ENCODE peak calls at places on chromosome 1, in eight cellular contexts. One of them, this sample, is unnamed.

GRCh38 chr1:37189111-37189510 is 154.8 kb upstream of the GRIK3 start:
- DNase-seq in adrenal gland: no peak
- DNase-seq in stomach: no peak
- DNase-seq in GM12892: no peak
- DNase-seq in prostate gland: no peak
- DNase-seq in H1: no peak
- DNase-seq in esophagus squamous epithelium: no peak
- DNase-seq in tibial nerve: no peak
- DNase-seq in this sample: no peak

GRCh38 chr1:86687595-86687994 is 16.8 kb upstream of the SH3GLB1 start:
- DNase-seq in adrenal gland: no peak
- DNase-seq in stomach: no peak
- DNase-seq in GM12892: no peak
- DNase-seq in prostate gland: no peak
- DNase-seq in H1: no peak
- DNase-seq in esophagus squamous epithelium: no peak
- DNase-seq in tibial nerve: no peak
- DNase-seq in this sample: no peak

GRCh38 chr1:81030441-81030840 is 770.3 kb upstream of the ADGRL2 start:
- DNase-seq in adrenal gland: no peak
- DNase-seq in stomach: no peak
- DNase-seq in GM12892: no peak
- DNase-seq in prostate gland: no peak
- DNase-seq in H1: no peak
- DNase-seq in esophagus squamous epithelium: no peak
- DNase-seq in tibial nerve: no peak
- DNase-seq in this sample: no peak

GRCh38 chr1:108953452-108953851 is 9.8 kb downstream of the CLCC1 start:
- DNase-seq in adrenal gland: no peak
- DNase-seq in stomach: no peak
- DNase-seq in GM12892: no peak
- DNase-seq in prostate gland: no peak
- DNase-seq in H1: no peak
- DNase-seq in esophagus squamous epithelium: no peak
- DNase-seq in tibial nerve: no peak
- DNase-seq in this sample: no peak

GRCh38 chr1:88684482-88685238 is 587 bp downstream of the PKN2 start:
- DNase-seq in adrenal gland: peak; percentile 65
- DNase-seq in stomach: peak; percentile 42
- DNase-seq in GM12892: peak; percentile 38
- DNase-seq in prostate gland: peak; percentile 57
- DNase-seq in H1: peak; percentile 39
- DNase-seq in esophagus squamous epithelium: peak; percentile 68
- DNase-seq in tibial nerve: peak; percentile 14
- DNase-seq in this sample: peak; percentile 35

GRCh38 chr1:155527672-155528071 is 34.9 kb downstream of the ASH1L start:
- DNase-seq in adrenal gland: peak; percentile 20
- DNase-seq in stomach: no peak
- DNase-seq in GM12892: no peak
- DNase-seq in prostate gland: no peak
- DNase-seq in H1: no peak
- DNase-seq in esophagus squamous epithelium: no peak
- DNase-seq in tibial nerve: no peak
- DNase-seq in this sample: no peak

GRCh38 chr1:208601569-208601968 is 357.4 kb upstream of the PLXNA2 start:
- DNase-seq in adrenal gland: no peak
- DNase-seq in stomach: no peak
- DNase-seq in GM12892: no peak
- DNase-seq in prostate gland: no peak
- DNase-seq in H1: no peak
- DNase-seq in esophagus squamous epithelium: no peak
- DNase-seq in tibial nerve: no peak
- DNase-seq in this sample: no peak

GRCh38 chr1:4710592-4711190 is 56.3 kb downstream of the AJAP1 start:
- DNase-seq in adrenal gland: no peak
- DNase-seq in stomach: no peak
- DNase-seq in GM12892: no peak
- DNase-seq in prostate gland: no peak
- DNase-seq in H1: no peak
- DNase-seq in esophagus squamous epithelium: no peak
- DNase-seq in tibial nerve: no peak
- DNase-seq in this sample: no peak

GRCh38 chr1:8866792-8867415 is 11.6 kb downstream of the ENO1 start:
- DNase-seq in adrenal gland: no peak
- DNase-seq in stomach: no peak
- DNase-seq in GM12892: no peak
- DNase-seq in prostate gland: no peak
- DNase-seq in H1: no peak
- DNase-seq in esophagus squamous epithelium: no peak
- DNase-seq in tibial nerve: no peak
- DNase-seq in this sample: no peak

GRCh38 chr1:48462716-48463285 is 9.2 kb downstream of the SPATA6 start:
- DNase-seq in adrenal gland: no peak
- DNase-seq in stomach: no peak
- DNase-seq in GM12892: no peak
- DNase-seq in prostate gland: no peak
- DNase-seq in H1: no peak
- DNase-seq in esophagus squamous epithelium: no peak
- DNase-seq in tibial nerve: no peak
- DNase-seq in this sample: no peak

GRCh38 chr1:199290186-199290585 is 651.3 kb downstream of the PTPRC start:
- DNase-seq in adrenal gland: no peak
- DNase-seq in stomach: no peak
- DNase-seq in GM12892: no peak
- DNase-seq in prostate gland: no peak
- DNase-seq in H1: no peak
- DNase-seq in esophagus squamous epithelium: no peak
- DNase-seq in tibial nerve: no peak
- DNase-seq in this sample: no peak

GRCh38 chr1:21568809-21569385 is 59.7 kb downstream of the ALPL start:
- DNase-seq in adrenal gland: no peak
- DNase-seq in stomach: no peak
- DNase-seq in GM12892: no peak
- DNase-seq in prostate gland: no peak
- DNase-seq in H1: no peak
- DNase-seq in esophagus squamous epithelium: no peak
- DNase-seq in tibial nerve: no peak
- DNase-seq in this sample: no peak

GRCh38 chr1:50750021-50750619 is 209.9 kb downstream of the FAF1 start:
- DNase-seq in adrenal gland: no peak
- DNase-seq in stomach: no peak
- DNase-seq in GM12892: no peak
- DNase-seq in prostate gland: no peak
- DNase-seq in H1: no peak
- DNase-seq in esophagus squamous epithelium: no peak
- DNase-seq in tibial nerve: no peak
- DNase-seq in this sample: peak; percentile 6

GRCh38 chr1:196143602-196144342 is 464.5 kb downstream of the KCNT2 start:
- DNase-seq in adrenal gland: no peak
- DNase-seq in stomach: no peak
- DNase-seq in GM12892: no peak
- DNase-seq in prostate gland: no peak
- DNase-seq in H1: no peak
- DNase-seq in esophagus squamous epithelium: no peak
- DNase-seq in tibial nerve: no peak
- DNase-seq in this sample: no peak

GRCh38 chr1:186813420-186813819 is 15.3 kb upstream of the PLA2G4A start:
- DNase-seq in adrenal gland: no peak
- DNase-seq in stomach: no peak
- DNase-seq in GM12892: no peak
- DNase-seq in prostate gland: no peak
- DNase-seq in H1: no peak
- DNase-seq in esophagus squamous epithelium: no peak
- DNase-seq in tibial nerve: no peak
- DNase-seq in this sample: no peak

GRCh38 chr1:25247024-25247828 is at the start of gene RSRP1:
- DNase-seq in adrenal gland: peak; percentile 100
- DNase-seq in stomach: peak; percentile 99
- DNase-seq in GM12892: peak; percentile 100
- DNase-seq in prostate gland: peak; percentile 98
- DNase-seq in H1: peak; percentile 96
- DNase-seq in esophagus squamous epithelium: peak; percentile 92
- DNase-seq in tibial nerve: peak; percentile 99
- DNase-seq in this sample: peak; percentile 90
- TF ChIP-seq POLR2A in adrenal gland: peak; percentile 100
- TF ChIP-seq POLR2A in stomach: no peak
- TF ChIP-seq POLR2A in GM12892: peak; percentile 100
- TF ChIP-seq POLR2A in prostate gland: peak; percentile 98
- TF ChIP-seq POLR2A in H1: peak; percentile 96
- TF ChIP-seq POLR2A in esophagus squamous epithelium: peak; percentile 99
- TF ChIP-seq POLR2A in tibial nerve: peak; percentile 97
- TF ChIP-seq POLR2A in this sample: peak; percentile 96

GRCh38 chr1:150575072-150575489 is 4.3 kb downstream of the MCL1 start:
- DNase-seq in adrenal gland: no peak
- DNase-seq in stomach: no peak
- DNase-seq in GM12892: no peak
- DNase-seq in prostate gland: no peak
- DNase-seq in H1: no peak
- DNase-seq in esophagus squamous epithelium: no peak
- DNase-seq in tibial nerve: no peak
- DNase-seq in this sample: no peak

GRCh38 chr1:150576367-150576711 is 3.1 kb downstream of the MCL1 start:
- DNase-seq in adrenal gland: no peak
- DNase-seq in stomach: no peak
- DNase-seq in GM12892: no peak
- DNase-seq in prostate gland: no peak
- DNase-seq in H1: no peak
- DNase-seq in esophagus squamous epithelium: no peak
- DNase-seq in tibial nerve: no peak
- DNase-seq in this sample: no peak

GRCh38 chr1:150576794-150577556 is 2.4 kb downstream of the MCL1 start:
- DNase-seq in adrenal gland: no peak
- DNase-seq in stomach: no peak
- DNase-seq in GM12892: no peak
- DNase-seq in prostate gland: peak; percentile 58
- DNase-seq in H1: no peak
- DNase-seq in esophagus squamous epithelium: no peak
- DNase-seq in tibial nerve: no peak
- DNase-seq in this sample: no peak

GRCh38 chr1:150574260-150575071 is 4.9 kb downstream of the MCL1 start:
- DNase-seq in adrenal gland: no peak
- DNase-seq in stomach: no peak
- DNase-seq in GM12892: no peak
- DNase-seq in prostate gland: no peak
- DNase-seq in H1: no peak
- DNase-seq in esophagus squamous epithelium: no peak
- DNase-seq in tibial nerve: no peak
- DNase-seq in this sample: no peak

DNA sequence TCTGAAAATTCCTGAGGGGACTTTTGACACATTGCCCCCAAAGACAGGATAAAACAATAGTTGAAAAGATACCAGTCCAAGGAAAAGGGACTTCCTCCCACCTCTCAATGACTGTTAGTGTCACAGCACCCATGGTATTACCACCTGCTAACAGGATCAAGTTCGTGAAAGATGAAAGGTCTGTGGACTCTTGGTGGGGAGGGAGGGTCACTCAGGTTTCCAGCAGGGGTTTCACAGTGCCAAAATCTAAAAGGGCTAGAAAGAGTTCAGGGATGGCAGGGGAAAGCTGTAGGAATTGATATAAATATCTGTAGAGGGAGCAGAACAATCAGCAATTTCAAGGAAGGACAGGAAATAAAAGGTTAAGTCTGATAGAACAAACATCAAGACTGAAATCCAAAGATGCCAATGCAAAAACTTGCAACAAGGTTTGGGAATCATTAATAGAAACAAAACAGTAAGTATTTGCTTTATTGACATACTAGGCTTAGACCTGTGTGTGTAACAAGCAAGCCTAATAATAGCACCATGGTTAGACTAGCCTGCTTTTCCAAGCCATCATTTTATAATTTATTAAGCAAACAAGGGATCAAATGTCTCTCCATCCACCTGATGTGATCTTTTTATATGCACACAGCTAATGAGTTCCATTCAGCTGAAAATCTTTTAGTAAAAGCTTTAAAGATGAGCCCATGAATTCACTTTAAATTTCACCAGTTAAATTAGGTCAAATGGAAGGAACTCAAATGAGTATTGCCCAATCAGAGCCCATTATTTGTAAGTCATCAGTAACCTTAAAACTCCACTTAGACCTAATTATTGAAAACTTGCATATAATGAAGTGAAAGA is 3.7 kb downstream of the MCL1 start:
- DNase-seq in adrenal gland: no peak
- DNase-seq in stomach: no peak
- DNase-seq in GM12892: no peak
- DNase-seq in prostate gland: no peak
- DNase-seq in H1: no peak
- DNase-seq in esophagus squamous epithelium: no peak
- DNase-seq in tibial nerve: no peak
- DNase-seq in this sample: no peak
- TF ChIP-seq POLR2A in adrenal gland: no peak
- TF ChIP-seq POLR2A in stomach: no peak
- TF ChIP-seq POLR2A in GM12892: no peak
- TF ChIP-seq POLR2A in prostate gland: peak; percentile 31
- TF ChIP-seq POLR2A in H1: no peak
- TF ChIP-seq POLR2A in esophagus squamous epithelium: no peak
- TF ChIP-seq POLR2A in tibial nerve: no peak
- TF ChIP-seq POLR2A in this sample: no peak

GRCh38 chr1:65250826-65251225 is 58.5 kb upstream of the DNAJC6 start:
- DNase-seq in adrenal gland: no peak
- DNase-seq in stomach: no peak
- DNase-seq in GM12892: no peak
- DNase-seq in prostate gland: no peak
- DNase-seq in H1: no peak
- DNase-seq in esophagus squamous epithelium: no peak
- DNase-seq in tibial nerve: no peak
- DNase-seq in this sample: no peak

GRCh38 chr1:65256860-65257719 is 52.3 kb upstream of the DNAJC6 start:
- DNase-seq in adrenal gland: no peak
- DNase-seq in stomach: no peak
- DNase-seq in GM12892: no peak
- DNase-seq in prostate gland: no peak
- DNase-seq in H1: no peak
- DNase-seq in esophagus squamous epithelium: no peak
- DNase-seq in tibial nerve: no peak
- DNase-seq in this sample: no peak

GRCh38 chr1:65253800-65254319 is 55.5 kb upstream of the DNAJC6 start:
- DNase-seq in adrenal gland: no peak
- DNase-seq in stomach: no peak
- DNase-seq in GM12892: no peak
- DNase-seq in prostate gland: no peak
- DNase-seq in H1: no peak
- DNase-seq in esophagus squamous epithelium: no peak
- DNase-seq in tibial nerve: no peak
- DNase-seq in this sample: no peak

GRCh38 chr1:65255088-65256050 is 54.0 kb upstream of the DNAJC6 start:
- DNase-seq in adrenal gland: peak; percentile 39
- DNase-seq in stomach: no peak
- DNase-seq in GM12892: no peak
- DNase-seq in prostate gland: no peak
- DNase-seq in H1: no peak
- DNase-seq in esophagus squamous epithelium: no peak
- DNase-seq in tibial nerve: no peak
- DNase-seq in this sample: no peak

GRCh38 chr1:65254320-65255087 is 54.8 kb upstream of the DNAJC6 start:
- DNase-seq in adrenal gland: peak; percentile 87
- DNase-seq in stomach: peak; percentile 88
- DNase-seq in GM12892: peak; percentile 88
- DNase-seq in prostate gland: peak; percentile 75
- DNase-seq in H1: no peak
- DNase-seq in esophagus squamous epithelium: no peak
- DNase-seq in tibial nerve: peak; percentile 53
- DNase-seq in this sample: peak; percentile 91
- TF ChIP-seq POLR2A in adrenal gland: peak; percentile 86
- TF ChIP-seq POLR2A in stomach: no peak
- TF ChIP-seq POLR2A in GM12892: peak; percentile 39
- TF ChIP-seq POLR2A in prostate gland: peak; percentile 21
- TF ChIP-seq POLR2A in H1: peak; percentile 64
- TF ChIP-seq POLR2A in esophagus squamous epithelium: peak; percentile 28
- TF ChIP-seq POLR2A in tibial nerve: peak; percentile 22
- TF ChIP-seq POLR2A in this sample: peak; percentile 73

GRCh38 chr1:229420224-229420623 is 13.7 kb downstream of the ACTA1 start:
- DNase-seq in adrenal gland: no peak
- DNase-seq in stomach: no peak
- DNase-seq in GM12892: no peak
- DNase-seq in prostate gland: no peak
- DNase-seq in H1: no peak
- DNase-seq in esophagus squamous epithelium: no peak
- DNase-seq in tibial nerve: no peak
- DNase-seq in this sample: no peak
- TF ChIP-seq POLR2A in adrenal gland: no peak
- TF ChIP-seq POLR2A in stomach: no peak
- TF ChIP-seq POLR2A in GM12892: no peak
- TF ChIP-seq POLR2A in prostate gland: no peak
- TF ChIP-seq POLR2A in H1: no peak
- TF ChIP-seq POLR2A in esophagus squamous epithelium: no peak
- TF ChIP-seq POLR2A in tibial nerve: no peak
- TF ChIP-seq POLR2A in this sample: no peak